ENCODE peak calls at places on chromosomes 5 and 9, in five cellular contexts. O is SJSA1; F is A549; S is naive thymus-derived CD4-positive, alpha-beta T cell; Q is psoas muscle. T is an unnamed sample. For H3K4me1, the result is how much of the 10 kb centered on the place peaks cover.

GRCh38 chr5:62299097-62299496 is 6.9 kb upstream of the KIF2A start:
- DNase-seq in O (no peak), S (no peak), Q (no peak), F (no peak), T (no peak)

GRCh38 chr9:69083321-69083720 is 47.8 kb downstream of the FXN start:
- DNase-seq in Q (no peak), O (no peak), S (no peak), F (no peak), T (no peak)

GRCh38 chr5:115888027-115888426 is 46.3 kb downstream of the AP3S1 start:
- DNase-seq in S (no peak), F (no peak), O (peak), Q (no peak), T (no peak)

GRCh38 chr5:2267991-2268390 is 385.3 kb upstream of the IRX4 start:
- DNase-seq in Q (no peak), S (no peak), O (no peak), F (no peak), T (no peak)

GRCh38 chr5:143820451-143820850 is 8.5 kb downstream of the HMHB1 start:
- DNase-seq in O (no peak), S (no peak), Q (no peak), F (no peak), T (no peak)

GRCh38 chr9:8364021-8364782 is 564.6 kb upstream of the DMAC1 start:
- DNase-seq in F (no peak), O (no peak), S (no peak), Q (no peak), T (no peak)

GRCh38 chr5:102758576-102758975 is 3.5 kb downstream of the PAM start:
- DNase-seq in O (no peak), S (no peak), F (no peak), Q (no peak), T (no peak)

GRCh38 chr9:121798941-121799340 is 147.5 kb downstream of the DAB2IP start:
- DNase-seq in O (no peak), F (no peak), S (no peak), Q (no peak), T (no peak)

GRCh38 chr5:127941646-127942045 is 141.9 kb upstream of the SLC12A2 start:
- DNase-seq in O (peak), F (no peak), S (no peak), Q (no peak), T (no peak)

GRCh38 chr9:2126331-2126789 is 111.2 kb downstream of the SMARCA2 start:
- DNase-seq in O (no peak), S (no peak), Q (no peak), F (no peak), T (peak)

GRCh38 chr9:72041775-72042194 is 18.6 kb downstream of the C9orf57 start:
- DNase-seq in F (no peak), O (no peak), S (no peak), Q (no peak), T (peak)

GRCh38 chr5:11007251-11007650 is 246.2 kb upstream of the DAP start:
- DNase-seq in F (no peak), S (no peak), O (peak), Q (no peak), T (peak)

GRCh38 chr5:88889165-88890069 is 6.4 kb upstream of the MEF2C start:
- DNase-seq in F (no peak), S (no peak), Q (peak), O (peak), T (peak)

GRCh38 chr9:25716220-25716872 is 38.1 kb upstream of the TUSC1 start:
- DNase-seq in S (no peak), F (peak), O (no peak), Q (no peak), T (no peak)

GRCh38 chr5:68285857-68286611 is 70.5 kb downstream of the PIK3R1 start:
- DNase-seq in O (peak), Q (no peak), F (no peak), S (no peak), T (no peak)

GRCh38 chr5:68286612-68286912 is 71.0 kb downstream of the PIK3R1 start:
- DNase-seq in F (no peak), O (no peak), Q (no peak), S (no peak), T (no peak)

GRCh38 chr5:68288756-68289134 is 73.2 kb downstream of the PIK3R1 start:
- DNase-seq in O (no peak), F (no peak), Q (peak), S (no peak), T (no peak)

GRCh38 chr5:68287976-68288755 is 72.6 kb downstream of the PIK3R1 start:
- DNase-seq in Q (peak), S (peak), O (peak), F (peak), T (peak)

DNA sequence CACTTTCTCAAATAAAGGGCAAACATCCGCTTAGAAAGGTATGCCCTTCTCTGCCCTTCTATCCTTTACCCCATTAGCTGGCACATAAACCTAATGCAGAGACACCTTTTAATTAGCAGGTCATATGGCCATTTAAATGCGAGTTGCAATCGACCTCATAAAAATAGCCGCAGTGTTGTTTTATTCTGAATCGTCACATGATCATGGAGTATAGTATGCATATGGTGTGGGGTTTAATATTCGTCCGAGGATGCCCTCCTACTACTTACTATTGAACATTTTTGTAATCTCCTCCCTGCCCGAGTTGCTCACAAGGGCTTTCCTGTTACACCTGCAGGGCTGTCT is 72.0 kb downstream of the PIK3R1 start:
- DNase-seq in Q (no peak), F (no peak), O (no peak), S (no peak), T (no peak)
- H3K4me1 ChIP-seq in Q (half or more), F (half or more), O (under half), S (half or more), T (under half)

GRCh38 chr5:132837868-132838267 is 7.4 kb upstream of the SHROOM1 start:
- DNase-seq in Q (no peak), S (no peak), O (no peak), F (no peak), T (no peak)
- H3K27ac ChIP-seq in Q (no peak), S (no peak), O (no peak), F (no peak), T (no peak)

GRCh38 chr5:77418162-77418561 is 74.0 kb downstream of the WDR41 start:
- DNase-seq in S (no peak), Q (no peak), F (no peak), O (no peak), T (no peak)

GRCh38 chr5:77420940-77421339 is 71.2 kb downstream of the WDR41 start:
- DNase-seq in F (no peak), O (no peak), S (no peak), Q (no peak), T (no peak)

GRCh38 chr5:77419644-77420582 is 72.2 kb downstream of the WDR41 start:
- DNase-seq in Q (no peak), F (no peak), S (no peak), O (no peak), T (no peak)

GRCh38 chr5:77423022-77423750 is 68.9 kb downstream of the WDR41 start:
- DNase-seq in S (no peak), O (no peak), F (no peak), Q (no peak), T (no peak)

GRCh38 chr5:77418601-77419591 is 73.2 kb downstream of the WDR41 start:
- DNase-seq in F (no peak), Q (no peak), S (no peak), O (no peak), T (no peak)
- H3K4me3 ChIP-seq in F (no peak), Q (no peak), S (no peak), O (no peak), T (no peak)

DNA sequence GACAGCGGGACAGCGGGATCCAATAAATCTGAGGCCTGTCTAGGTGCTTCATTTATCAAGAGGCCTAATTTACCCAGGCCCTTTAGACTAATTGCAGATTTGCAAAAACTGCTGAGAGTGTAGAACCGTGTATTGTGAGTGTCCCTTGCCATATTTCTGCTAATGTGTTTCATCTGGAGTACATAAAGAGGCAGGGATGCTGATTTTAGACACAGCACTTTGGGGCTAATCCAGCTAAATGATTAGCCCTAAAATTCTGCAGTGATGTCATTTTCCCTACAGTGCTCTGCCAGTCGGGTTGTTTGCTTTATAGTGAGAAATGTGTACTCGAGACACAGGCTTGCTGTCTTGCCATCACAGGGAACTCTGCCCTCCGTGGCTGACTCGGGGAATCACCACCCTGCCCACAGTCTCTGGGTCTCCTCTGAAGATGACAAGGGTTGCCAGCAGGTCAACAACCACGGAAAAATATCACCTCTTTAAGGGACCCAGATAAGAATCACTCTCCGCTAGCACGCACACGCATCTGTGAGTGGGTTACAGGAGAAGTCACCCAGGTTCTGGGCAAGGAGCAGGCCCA is 592.0 kb downstream of the BNC2 start:
- DNase-seq in O (no peak), Q (no peak), S (no peak), F (no peak), T (no peak)
- H3K4me1 ChIP-seq in O (under half), Q (under half), S (under half), F (under half), T (under half)

GRCh38 chr5:109936996-109937395 is 247.3 kb downstream of the MAN2A1 start:
- DNase-seq in Q (no peak), F (no peak), O (no peak), S (peak), T (no peak)
- H3K27ac ChIP-seq in Q (no peak), F (no peak), O (no peak), S (no peak), T (no peak)

GRCh38 chr5:42943931-42944631 is 96.0 kb downstream of the ANXA2R start:
- DNase-seq in O (no peak), S (no peak), Q (no peak), F (no peak), T (no peak)
- H3K4me3 ChIP-seq in O (no peak), S (no peak), Q (peak), F (no peak), T (no peak)